ENCODE peak calls at places on chromosomes 13 and 19, in nine cellular contexts. F is Peyer's patch, B is IMR-90, T is heart left ventricle, L is transverse colon, M is ovary, R is breast epithelium, N is uterus, Z is adrenal gland. P is an unnamed sample.

GRCh38 chr19:16435238-16435911 is 36.4 kb downstream of the EPS15L1 start:
- DNase-seq in F (peak), B (peak), T (peak), L (peak), M (peak), R (no peak), N (peak), Z (no peak), P (no peak)

GRCh38 chr19:46611791-46612190 is 10.7 kb downstream of the CALM3 start:
- DNase-seq in F (peak), B (no peak), T (no peak), L (no peak), M (peak), R (no peak), N (peak), Z (no peak), P (peak)

GRCh38 chr19:38725469-38726283 is 18.6 kb downstream of the CAPN12 start:
- DNase-seq in F (no peak), B (no peak), T (no peak), L (no peak), M (no peak), R (no peak), N (peak), Z (no peak), P (no peak)

GRCh38 chr13:59771272-59771671 is 392.5 kb downstream of the DIAPH3 start:
- DNase-seq in F (no peak), B (peak), T (no peak), L (no peak), M (no peak), R (no peak), N (no peak), Z (no peak), P (no peak)

GRCh38 chr13:42991892-42992584 is at the start of gene EPSTI1:
- DNase-seq in F (peak), B (peak), T (peak), L (peak), M (peak), R (peak), N (peak), Z (peak), P (peak)

GRCh38 chr19:11539495-11540365 is 1.1 kb downstream of the CNN1 start:
- DNase-seq in F (no peak), B (peak), T (peak), L (peak), M (peak), R (no peak), N (peak), Z (no peak), P (no peak)

GRCh38 chr13:50732712-50733111 is 110.8 kb downstream of the DLEU7 start:
- DNase-seq in F (no peak), B (peak), T (no peak), L (no peak), M (no peak), R (no peak), N (no peak), Z (no peak), P (no peak)

GRCh38 chr13:114149774-114150740 is 17.6 kb upstream of the RASA3 start:
- DNase-seq in F (no peak), B (no peak), T (no peak), L (no peak), M (no peak), R (no peak), N (no peak), Z (no peak), P (no peak)

GRCh38 chr13:51562011-51562671 is 22.1 kb upstream of the WDFY2 start:
- DNase-seq in F (no peak), B (no peak), T (no peak), L (no peak), M (no peak), R (no peak), N (no peak), Z (no peak), P (no peak)

GRCh38 chr13:48334534-48335127 is 31.1 kb downstream of the RB1 start:
- DNase-seq in F (no peak), B (peak), T (no peak), L (no peak), M (no peak), R (no peak), N (no peak), Z (no peak), P (no peak)

GRCh38 chr19:17648786-17649185 is 39.4 kb downstream of the UNC13A start:
- DNase-seq in F (no peak), B (no peak), T (no peak), L (no peak), M (no peak), R (no peak), N (no peak), Z (no peak), P (peak)

GRCh38 chr19:17645339-17645963 is 42.7 kb downstream of the UNC13A start:
- DNase-seq in F (no peak), B (no peak), T (no peak), L (no peak), M (no peak), R (no peak), N (no peak), Z (no peak), P (peak)

GRCh38 chr19:17648097-17648660 is 40.0 kb downstream of the UNC13A start:
- DNase-seq in F (no peak), B (no peak), T (no peak), L (no peak), M (no peak), R (no peak), N (no peak), Z (no peak), P (peak)

GRCh38 chr19:17642656-17643055 is 45.5 kb downstream of the UNC13A start:
- DNase-seq in F (no peak), B (no peak), T (no peak), L (no peak), M (no peak), R (no peak), N (no peak), Z (no peak), P (no peak)

DNA sequence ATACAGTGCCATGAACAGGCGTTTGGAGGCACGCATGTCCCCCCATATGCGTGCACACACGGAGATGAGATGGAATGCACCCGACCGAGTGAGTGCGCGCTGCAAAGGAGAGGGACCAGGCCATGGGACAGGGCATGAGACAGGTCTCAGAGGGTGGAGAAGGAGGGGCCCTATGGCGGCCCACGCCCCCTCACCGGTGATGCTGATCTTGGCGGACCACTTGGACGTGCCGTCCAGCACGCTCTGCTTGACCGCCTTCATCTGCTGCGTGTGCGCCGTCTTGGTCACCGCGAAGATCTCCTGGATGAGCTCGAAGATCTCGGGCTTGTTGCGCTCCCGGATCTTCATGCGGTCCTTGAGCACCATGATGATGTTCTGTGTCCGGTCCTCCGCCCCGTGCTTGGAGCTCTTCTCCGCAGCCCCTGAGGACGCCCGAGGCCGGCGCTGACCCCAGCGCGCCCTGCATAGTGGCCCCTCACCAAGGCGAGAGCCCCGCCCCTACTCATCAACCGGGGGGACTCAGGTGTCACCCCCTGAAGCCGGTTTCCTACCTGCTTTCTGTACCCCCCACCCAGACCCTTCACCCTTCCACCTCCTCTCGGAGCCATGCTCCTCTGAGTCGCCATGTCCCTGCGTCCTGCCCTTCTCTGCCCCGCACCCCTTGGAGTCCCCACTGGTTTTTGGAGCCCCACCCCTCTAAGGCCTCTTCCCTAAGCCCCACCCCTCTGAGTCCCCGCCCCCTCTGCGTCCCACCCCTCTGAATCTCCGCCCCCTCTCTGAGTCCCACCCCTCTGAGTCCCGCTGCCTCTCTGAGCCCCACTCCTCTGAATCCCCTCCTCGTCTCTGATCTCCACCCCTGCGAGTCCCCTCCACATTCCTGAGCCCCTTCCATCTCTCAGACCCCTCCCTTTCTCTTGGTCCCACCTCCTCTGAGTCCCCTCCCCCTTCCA is 40.8 kb downstream of the UNC13A start:
- DNase-seq in F (no peak), B (no peak), T (no peak), L (no peak), M (no peak), R (no peak), N (no peak), Z (no peak), P (peak)
- H3K27ac ChIP-seq in F (no peak), B (no peak), T (no peak), L (no peak), M (no peak), R (no peak), N (no peak), Z (no peak), P (no peak)

GRCh38 chr19:29618434-29618833 is 12.4 kb downstream of the POP4 start:
- DNase-seq in F (no peak), B (no peak), T (no peak), L (no peak), M (no peak), R (no peak), N (no peak), Z (no peak), P (peak)

GRCh38 chr19:29616541-29616940 is 10.5 kb downstream of the POP4 start:
- DNase-seq in F (no peak), B (no peak), T (no peak), L (no peak), M (no peak), R (no peak), N (no peak), Z (no peak), P (peak)

GRCh38 chr19:29615891-29616425 is 9.9 kb downstream of the POP4 start:
- DNase-seq in F (no peak), B (no peak), T (no peak), L (no peak), M (no peak), R (no peak), N (no peak), Z (no peak), P (peak)

GRCh38 chr19:29618871-29619270 is 12.8 kb downstream of the POP4 start:
- DNase-seq in F (no peak), B (no peak), T (no peak), L (no peak), M (no peak), R (no peak), N (no peak), Z (no peak), P (peak)

DNA sequence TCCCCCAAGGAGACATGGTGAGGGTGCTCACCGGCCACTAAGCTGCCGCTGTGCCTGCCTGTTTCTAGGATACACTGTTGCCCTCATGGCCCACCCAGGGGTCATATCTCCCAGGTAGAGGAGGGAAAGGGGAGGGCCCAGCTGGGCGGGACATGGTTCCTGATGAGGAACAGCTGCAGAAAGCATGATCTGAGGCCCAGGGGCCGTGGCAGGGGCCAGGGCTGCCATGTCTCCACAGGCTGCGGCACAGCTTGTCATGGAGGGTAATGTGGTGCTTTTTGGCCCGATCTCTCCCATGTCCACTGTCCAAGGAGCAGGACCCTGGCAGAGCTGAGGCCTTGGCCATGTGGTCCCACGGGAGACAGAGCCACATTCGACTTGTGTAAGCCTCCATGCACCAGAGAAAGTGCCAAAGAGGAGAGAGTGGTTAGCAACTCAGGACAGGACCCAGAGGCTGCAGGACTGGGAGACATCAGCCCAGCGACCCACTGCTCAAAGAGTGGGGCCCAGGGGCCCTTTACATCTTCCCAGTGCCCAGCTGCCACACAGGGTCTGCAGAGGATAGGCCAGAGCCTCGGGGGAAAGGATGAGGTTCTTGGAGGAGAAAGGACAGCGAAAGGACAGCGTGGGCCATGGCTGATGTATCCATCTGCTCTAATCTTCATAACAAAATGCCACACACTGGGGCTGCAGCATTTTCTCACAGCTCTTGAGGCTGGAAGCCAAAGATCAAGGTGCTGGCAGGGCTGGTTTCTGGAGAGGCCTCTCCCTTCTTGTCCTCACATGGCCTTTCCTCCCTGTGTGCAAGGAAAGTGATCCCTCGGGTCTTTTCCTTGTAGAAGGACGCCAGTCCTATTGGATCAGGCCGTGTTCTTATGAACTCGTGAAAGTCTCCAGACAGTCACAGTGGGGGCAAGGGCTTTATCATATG is 11.5 kb downstream of the POP4 start:
- DNase-seq in F (no peak), B (no peak), T (no peak), L (no peak), M (no peak), R (no peak), N (no peak), Z (no peak), P (peak)
- TF ChIP-seq POLR2A in F (no peak), B (no peak), T (no peak), L (no peak), M (no peak), R (no peak), N (no peak), Z (no peak), P (no peak)

DNA sequence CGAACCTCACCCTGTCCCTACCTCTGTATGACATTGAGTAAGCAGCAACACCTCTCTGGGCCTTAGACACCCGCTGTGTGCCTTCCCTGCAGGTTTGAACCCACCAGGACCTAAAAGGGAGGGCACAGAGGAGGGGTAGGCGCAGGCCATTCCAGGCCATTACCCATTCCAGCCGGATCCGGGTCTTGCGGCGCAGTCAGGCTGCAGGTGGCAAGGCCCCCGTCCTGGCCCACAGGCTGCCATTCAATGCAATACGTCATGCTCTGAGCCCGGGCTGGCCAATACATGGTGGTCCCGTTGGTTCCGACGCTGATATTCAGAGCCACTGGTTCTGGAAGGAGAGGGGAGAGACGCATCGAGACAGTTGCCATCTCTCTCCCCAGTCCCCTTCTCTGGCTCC is 17.4 kb downstream of the IL12RB1 start:
- DNase-seq in F (no peak), B (no peak), T (no peak), L (no peak), M (no peak), R (no peak), N (no peak), Z (no peak), P (no peak)
- H3K27ac ChIP-seq in F (no peak), B (no peak), T (no peak), L (no peak), M (no peak), R (no peak), N (no peak), Z (no peak), P (no peak)

DNA sequence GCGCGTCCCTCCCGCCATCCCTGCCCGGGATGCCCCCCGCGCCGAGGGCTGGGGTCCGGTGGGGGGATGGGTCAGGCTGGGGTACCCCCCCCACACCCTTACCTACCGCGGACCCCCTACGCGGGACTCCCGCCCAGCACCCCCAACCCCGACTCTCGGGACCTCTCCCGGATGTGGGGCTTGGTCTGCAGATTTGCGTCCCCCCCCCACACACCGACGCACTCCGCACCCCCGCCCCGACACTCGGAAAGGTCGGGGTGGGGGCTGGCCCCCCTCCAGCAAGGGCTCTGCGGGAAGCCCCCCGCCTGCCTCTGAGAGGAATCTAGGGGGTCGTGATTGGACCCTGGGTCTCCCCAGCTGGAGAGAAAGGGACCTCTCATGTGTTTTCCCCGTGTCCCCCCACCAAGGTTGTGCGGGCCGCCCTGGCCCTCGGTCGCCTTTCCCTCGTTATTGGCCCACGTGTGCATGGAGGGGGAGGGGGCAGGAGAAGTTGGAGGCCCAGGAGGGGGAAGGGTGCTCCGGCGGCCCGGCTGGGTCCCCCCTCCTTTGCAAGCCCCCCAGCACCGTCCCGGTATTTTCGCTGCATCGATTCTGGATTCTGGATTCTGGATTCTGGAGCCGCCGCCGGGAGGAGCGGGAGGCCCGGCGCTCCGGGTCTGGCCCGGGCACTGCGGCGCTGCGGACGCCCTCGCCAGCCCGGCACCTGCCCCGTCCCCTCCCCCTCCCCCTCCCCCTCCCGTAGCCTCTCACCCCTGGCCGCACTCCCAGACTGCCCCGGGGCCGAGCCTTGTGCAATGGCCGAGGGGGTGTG is 583 bp downstream of the NFIC start:
- DNase-seq in F (no peak), B (no peak), T (peak), L (peak), M (peak), R (no peak), N (peak), Z (peak), P (peak)
- TF ChIP-seq POLR2A in F (no peak), B (peak), T (peak), L (peak), M (peak), R (no peak), N (peak), Z (no peak), P (no peak)

DNA sequence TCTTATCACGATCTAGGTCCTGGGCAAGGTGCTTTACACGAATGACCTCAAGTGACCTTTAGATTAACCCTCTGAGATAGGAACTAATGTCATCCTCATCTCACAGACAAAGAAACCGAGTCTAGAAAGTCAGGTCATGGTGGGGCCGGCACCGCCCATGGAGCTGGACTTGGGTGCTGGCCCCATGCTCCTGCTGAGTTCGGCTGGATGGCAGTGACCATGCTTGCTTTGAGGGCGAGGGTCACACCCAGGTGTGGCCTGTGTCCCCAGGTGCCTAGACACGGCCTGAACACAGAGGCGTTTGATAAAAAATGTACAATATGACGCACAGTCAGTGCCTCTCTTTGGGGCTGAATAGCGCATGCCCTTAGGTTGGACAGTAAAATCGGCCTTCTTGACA is 26.8 kb downstream of the COL4A2 start:
- DNase-seq in F (peak), B (no peak), T (no peak), L (no peak), M (no peak), R (no peak), N (no peak), Z (no peak), P (no peak)
- H3K27ac ChIP-seq in F (no peak), B (no peak), T (no peak), L (peak), M (no peak), R (no peak), N (peak), Z (no peak), P (no peak)

GRCh38 chr13:107456431-107456830 is 758.9 kb downstream of the LIG4 start:
- DNase-seq in F (no peak), B (no peak), T (no peak), L (no peak), M (no peak), R (no peak), N (no peak), Z (no peak), P (no peak)

GRCh38 chr13:107461751-107462150 is 753.6 kb downstream of the LIG4 start:
- DNase-seq in F (no peak), B (peak), T (no peak), L (no peak), M (no peak), R (no peak), N (no peak), Z (no peak), P (no peak)

GRCh38 chr13:107458269-107458668 is 757.1 kb downstream of the LIG4 start:
- DNase-seq in F (no peak), B (no peak), T (no peak), L (no peak), M (no peak), R (no peak), N (no peak), Z (no peak), P (no peak)

GRCh38 chr13:107457686-107458085 is 757.6 kb downstream of the LIG4 start:
- DNase-seq in F (no peak), B (no peak), T (no peak), L (no peak), M (no peak), R (no peak), N (no peak), Z (no peak), P (no peak)

GRCh38 chr13:107459430-107459829 is 755.9 kb downstream of the LIG4 start:
- DNase-seq in F (no peak), B (peak), T (no peak), L (no peak), M (no peak), R (no peak), N (no peak), Z (no peak), P (no peak)
- TF ChIP-seq POLR2A in F (no peak), B (no peak), T (no peak), L (no peak), M (no peak), R (no peak), N (no peak), Z (no peak), P (no peak)

GRCh38 chr19:29625316-29625715 is 19.2 kb downstream of the POP4 start:
- DNase-seq in F (no peak), B (no peak), T (no peak), L (no peak), M (no peak), R (no peak), N (no peak), Z (no peak), P (peak)

GRCh38 chr19:29620931-29621351 is 14.9 kb downstream of the POP4 start:
- DNase-seq in F (no peak), B (no peak), T (no peak), L (peak), M (no peak), R (no peak), N (no peak), Z (no peak), P (peak)

GRCh38 chr19:29623726-29624488 is 17.8 kb downstream of the POP4 start:
- DNase-seq in F (peak), B (no peak), T (no peak), L (peak), M (no peak), R (no peak), N (no peak), Z (no peak), P (peak)

GRCh38 chr19:29624489-29625210 is 18.6 kb downstream of the POP4 start:
- DNase-seq in F (no peak), B (peak), T (no peak), L (no peak), M (no peak), R (no peak), N (no peak), Z (no peak), P (peak)

GRCh38 chr19:29622191-29623070 is 16.3 kb downstream of the POP4 start:
- DNase-seq in F (no peak), B (no peak), T (no peak), L (peak), M (no peak), R (no peak), N (no peak), Z (no peak), P (peak)
- H3K27ac ChIP-seq in F (no peak), B (no peak), T (no peak), L (no peak), M (no peak), R (no peak), N (no peak), Z (no peak), P (peak)

P was measured in spleen.